ENCODE peak calls at places on chromosomes 6 and 20, in six cellular contexts. F, H, A, U, X and B are unnamed samples.

GRCh38 chr6:141123084-141123483 is 1009.6 kb upstream of the GJE1 start:
- DNase-seq in U (no peak), A (no peak), H (no peak), X (no peak), F (no peak), B (no peak)

GRCh38 chr20:20492521-20493334 is 124.8 kb downstream of the INSM1 start:
- DNase-seq in U (no peak), A (no peak), H (no peak), X (no peak), F (no peak), B (no peak)

GRCh38 chr20:54043044-54043967 is 27.1 kb downstream of the BCAS1 start:
- DNase-seq in X (peak), A (peak), U (no peak), F (no peak), H (peak), B (no peak)

GRCh38 chr20:15045246-15045645 is 707.8 kb upstream of the FLRT3 start:
- DNase-seq in F (no peak), U (no peak), H (peak), A (peak), X (peak), B (no peak)

GRCh38 chr6:36267731-36268477 is 2.0 kb upstream of the PNPLA1 start:
- DNase-seq in F (no peak), H (no peak), A (peak), X (no peak), U (no peak), B (peak)

GRCh38 chr20:20864346-20865096 is 152.1 kb upstream of the RALGAPA2 start:
- DNase-seq in F (no peak), A (peak), H (peak), X (peak), U (no peak), B (peak)

GRCh38 chr6:49430187-49430586 is 32.9 kb downstream of the MMUT start:
- DNase-seq in A (peak), H (peak), F (peak), X (peak), U (no peak), B (peak)

GRCh38 chr6:19664878-19665715 is 172.1 kb upstream of the ID4 start:
- DNase-seq in H (no peak), A (no peak), F (no peak), X (no peak), U (no peak), B (no peak)

GRCh38 chr20:24086121-24086520 is 97.5 kb upstream of the GGTLC1 start:
- DNase-seq in U (no peak), X (no peak), H (no peak), A (no peak), F (no peak), B (no peak)

GRCh38 chr6:42153921-42154320 is 11.5 kb upstream of the C6orf132 start:
- DNase-seq in A (no peak), X (no peak), H (no peak), U (no peak), F (no peak), B (no peak)

GRCh38 chr20:46117704-46118467 is at the start of gene CD40:
- DNase-seq in U (peak), F (no peak), A (no peak), H (peak), X (peak), B (peak)

GRCh38 chr20:5918856-5919633 is 31.3 kb downstream of the TRMT6 start:
- DNase-seq in A (peak), X (peak), H (peak), U (no peak), F (peak), B (peak)

GRCh38 chr6:3291346-3291745 is 32.6 kb downstream of the PSMG4 start:
- DNase-seq in A (no peak), F (no peak), H (no peak), X (no peak), U (no peak), B (no peak)

GRCh38 chr6:14765106-14765505 is 480.8 kb upstream of the JARID2 start:
- DNase-seq in A (peak), F (no peak), H (peak), U (no peak), X (peak), B (peak)

GRCh38 chr6:90790696-90791095 is 203.8 kb upstream of the MAP3K7 start:
- DNase-seq in H (peak), F (peak), U (no peak), X (peak), A (peak), B (peak)

GRCh38 chr6:168359794-168360193 is 40.2 kb upstream of the DACT2 start:
- DNase-seq in F (no peak), H (no peak), U (no peak), A (no peak), X (no peak), B (no peak)

GRCh38 chr20:59458645-59459044 is 145.7 kb upstream of the PHACTR3 start:
- DNase-seq in X (no peak), F (no peak), U (no peak), H (peak), A (no peak), B (no peak)

GRCh38 chr6:134379086-134379485 is 61.2 kb upstream of the SGK1 start:
- DNase-seq in U (peak), H (no peak), A (peak), X (no peak), F (no peak), B (no peak)